ENCODE peak calls at places on chromosomes 3 and 15, in six cellular contexts. One of them, this sample, is unnamed.

GRCh38 chr3:155548194-155548593 is 196.7 kb downstream of the PLCH1 start:
- DNase-seq in psoas muscle: no peak
- DNase-seq in NCI-H774: no peak
- DNase-seq in M059J: no peak
- DNase-seq in HTR-8/SVneo: no peak
- DNase-seq in GOT3: no peak
- DNase-seq in this sample: no peak

GRCh38 chr15:67911727-67912126 is 71.9 kb upstream of the RNU6-1 start:
- DNase-seq in psoas muscle: no peak
- DNase-seq in NCI-H774: no peak
- DNase-seq in M059J: no peak
- DNase-seq in HTR-8/SVneo: no peak
- DNase-seq in GOT3: no peak
- DNase-seq in this sample: no peak

GRCh38 chr3:51581529-51581928 is 43.0 kb downstream of the RAD54L2 start:
- DNase-seq in psoas muscle: no peak
- DNase-seq in NCI-H774: no peak
- DNase-seq in M059J: peak
- DNase-seq in HTR-8/SVneo: no peak
- DNase-seq in GOT3: no peak
- DNase-seq in this sample: no peak

GRCh38 chr15:85741662-85742061 is 53.1 kb downstream of the KLHL25 start:
- DNase-seq in psoas muscle: no peak
- DNase-seq in NCI-H774: no peak
- DNase-seq in M059J: no peak
- DNase-seq in HTR-8/SVneo: no peak
- DNase-seq in GOT3: no peak
- DNase-seq in this sample: no peak

GRCh38 chr3:136960838-136961836 is 3.4 kb downstream of the IL20RB start:
- DNase-seq in psoas muscle: no peak
- DNase-seq in NCI-H774: no peak
- DNase-seq in M059J: peak
- DNase-seq in HTR-8/SVneo: peak
- DNase-seq in GOT3: no peak
- DNase-seq in this sample: no peak

GRCh38 chr3:159244927-159245326 is 443.1 kb downstream of the MFSD1 start:
- DNase-seq in psoas muscle: no peak
- DNase-seq in NCI-H774: no peak
- DNase-seq in M059J: no peak
- DNase-seq in HTR-8/SVneo: no peak
- DNase-seq in GOT3: no peak
- DNase-seq in this sample: no peak

GRCh38 chr3:45057557-45057956 is 31.5 kb downstream of the CLEC3B start:
- DNase-seq in psoas muscle: no peak
- DNase-seq in NCI-H774: no peak
- DNase-seq in M059J: no peak
- DNase-seq in HTR-8/SVneo: no peak
- DNase-seq in GOT3: no peak
- DNase-seq in this sample: no peak

GRCh38 chr15:78103406-78104118 is 11.2 kb downstream of the SH2D7 start:
- DNase-seq in psoas muscle: no peak
- DNase-seq in NCI-H774: no peak
- DNase-seq in M059J: no peak
- DNase-seq in HTR-8/SVneo: no peak
- DNase-seq in GOT3: no peak
- DNase-seq in this sample: no peak

GRCh38 chr3:126394179-126394976 is at the start of gene CFAP100:
- DNase-seq in psoas muscle: no peak
- DNase-seq in NCI-H774: peak
- DNase-seq in M059J: peak
- DNase-seq in HTR-8/SVneo: no peak
- DNase-seq in GOT3: no peak
- DNase-seq in this sample: no peak

GRCh38 chr15:32778391-32779176 is 60.8 kb downstream of the GREM1 start:
- DNase-seq in psoas muscle: no peak
- DNase-seq in NCI-H774: no peak
- DNase-seq in M059J: peak
- DNase-seq in HTR-8/SVneo: no peak
- DNase-seq in GOT3: no peak
- DNase-seq in this sample: no peak

GRCh38 chr3:29167180-29167579 is 113.7 kb upstream of the RBMS3 start:
- DNase-seq in psoas muscle: no peak
- DNase-seq in NCI-H774: no peak
- DNase-seq in M059J: no peak
- DNase-seq in HTR-8/SVneo: no peak
- DNase-seq in GOT3: no peak
- DNase-seq in this sample: no peak

GRCh38 chr3:4846529-4846928 is 132.7 kb upstream of the BHLHE40 start:
- DNase-seq in psoas muscle: no peak
- DNase-seq in NCI-H774: no peak
- DNase-seq in M059J: no peak
- DNase-seq in HTR-8/SVneo: no peak
- DNase-seq in GOT3: no peak
- DNase-seq in this sample: no peak

GRCh38 chr15:96796841-96797240 is 466.3 kb downstream of the NR2F2 start:
- DNase-seq in psoas muscle: no peak
- DNase-seq in NCI-H774: no peak
- DNase-seq in M059J: no peak
- DNase-seq in HTR-8/SVneo: no peak
- DNase-seq in GOT3: no peak
- DNase-seq in this sample: no peak

GRCh38 chr15:99248000-99248727 is 1.2 kb downstream of the TTC23 start:
- DNase-seq in psoas muscle: no peak
- DNase-seq in NCI-H774: no peak
- DNase-seq in M059J: no peak
- DNase-seq in HTR-8/SVneo: no peak
- DNase-seq in GOT3: no peak
- DNase-seq in this sample: no peak

GRCh38 chr3:40262331-40262730 is 47.2 kb upstream of the EIF1B start:
- DNase-seq in psoas muscle: no peak
- DNase-seq in NCI-H774: no peak
- DNase-seq in M059J: no peak
- DNase-seq in HTR-8/SVneo: no peak
- DNase-seq in GOT3: no peak
- DNase-seq in this sample: no peak

GRCh38 chr15:40470423-40471104 is at the start of gene CHST14:
- DNase-seq in psoas muscle: peak
- DNase-seq in NCI-H774: peak
- DNase-seq in M059J: peak
- DNase-seq in HTR-8/SVneo: peak
- DNase-seq in GOT3: no peak
- DNase-seq in this sample: peak